ENCODE peak calls at places on chromosomes 11 and 22, in five cellular contexts. One of them, this sample, is unnamed.

GRCh38 chr22:38958359-38958943 is 1.0 kb downstream of the APOBEC3A start:
- DNase-seq in lower leg skin: no peak
- DNase-seq in DMS53: no peak
- DNase-seq in SJCRH30: no peak
- DNase-seq in stimulated activated CD4-positive, alpha-beta T cell treated with anti-CD3 and anti-CD28 coated beads, Interleukin-4, amount 100 ng/mL, for 1 hour: no peak
- DNase-seq in this sample: no peak

GRCh38 chr22:45649809-45650208 is 21.8 kb upstream of the ATXN10 start:
- DNase-seq in lower leg skin: peak; percentile 48
- DNase-seq in DMS53: no peak
- DNase-seq in SJCRH30: no peak
- DNase-seq in stimulated activated CD4-positive, alpha-beta T cell treated with anti-CD3 and anti-CD28 coated beads, Interleukin-4, amount 100 ng/mL, for 1 hour: no peak
- DNase-seq in this sample: no peak

GRCh38 chr11:33444835-33445594 is 187.8 kb downstream of the HIPK3 start:
- DNase-seq in lower leg skin: no peak
- DNase-seq in DMS53: no peak
- DNase-seq in SJCRH30: no peak
- DNase-seq in stimulated activated CD4-positive, alpha-beta T cell treated with anti-CD3 and anti-CD28 coated beads, Interleukin-4, amount 100 ng/mL, for 1 hour: no peak
- DNase-seq in this sample: no peak

GRCh38 chr11:123570939-123571590 is 83.4 kb downstream of the SCN3B start:
- DNase-seq in lower leg skin: no peak
- DNase-seq in DMS53: peak; percentile 22
- DNase-seq in SJCRH30: no peak
- DNase-seq in stimulated activated CD4-positive, alpha-beta T cell treated with anti-CD3 and anti-CD28 coated beads, Interleukin-4, amount 100 ng/mL, for 1 hour: no peak
- DNase-seq in this sample: no peak

GRCh38 chr11:128180446-128181089 is 406.8 kb downstream of the ETS1 start:
- DNase-seq in lower leg skin: no peak
- DNase-seq in DMS53: peak; percentile 66
- DNase-seq in SJCRH30: no peak
- DNase-seq in stimulated activated CD4-positive, alpha-beta T cell treated with anti-CD3 and anti-CD28 coated beads, Interleukin-4, amount 100 ng/mL, for 1 hour: no peak
- DNase-seq in this sample: no peak

GRCh38 chr11:1749020-1749758 is 1.2 kb downstream of the IFITM10 start:
- DNase-seq in lower leg skin: peak; percentile 85
- DNase-seq in DMS53: no peak
- DNase-seq in SJCRH30: no peak
- DNase-seq in stimulated activated CD4-positive, alpha-beta T cell treated with anti-CD3 and anti-CD28 coated beads, Interleukin-4, amount 100 ng/mL, for 1 hour: no peak
- DNase-seq in this sample: no peak

GRCh38 chr11:12799373-12799835 is 125.2 kb downstream of the TEAD1 start:
- DNase-seq in lower leg skin: no peak
- DNase-seq in DMS53: peak; percentile 27
- DNase-seq in SJCRH30: no peak
- DNase-seq in stimulated activated CD4-positive, alpha-beta T cell treated with anti-CD3 and anti-CD28 coated beads, Interleukin-4, amount 100 ng/mL, for 1 hour: no peak
- DNase-seq in this sample: no peak

GRCh38 chr11:30938801-30939200 is 352.6 kb upstream of the MPPED2 start:
- DNase-seq in lower leg skin: no peak
- DNase-seq in DMS53: no peak
- DNase-seq in SJCRH30: peak; percentile 9
- DNase-seq in stimulated activated CD4-positive, alpha-beta T cell treated with anti-CD3 and anti-CD28 coated beads, Interleukin-4, amount 100 ng/mL, for 1 hour: no peak
- DNase-seq in this sample: no peak

GRCh38 chr11:85941380-85941973 is 86.3 kb downstream of the CCDC83 start:
- DNase-seq in lower leg skin: no peak
- DNase-seq in DMS53: peak; percentile 88
- DNase-seq in SJCRH30: peak; percentile 72
- DNase-seq in stimulated activated CD4-positive, alpha-beta T cell treated with anti-CD3 and anti-CD28 coated beads, Interleukin-4, amount 100 ng/mL, for 1 hour: peak; percentile 13
- DNase-seq in this sample: peak; percentile 49

GRCh38 chr11:32870676-32871075 is 21.9 kb upstream of the QSER1 start:
- DNase-seq in lower leg skin: no peak
- DNase-seq in DMS53: peak; percentile 18
- DNase-seq in SJCRH30: peak; percentile 17
- DNase-seq in stimulated activated CD4-positive, alpha-beta T cell treated with anti-CD3 and anti-CD28 coated beads, Interleukin-4, amount 100 ng/mL, for 1 hour: peak; percentile 33
- DNase-seq in this sample: no peak

GRCh38 chr22:36321797-36322601 is 65.8 kb downstream of the MYH9 start:
- DNase-seq in lower leg skin: no peak
- DNase-seq in DMS53: no peak
- DNase-seq in SJCRH30: no peak
- DNase-seq in stimulated activated CD4-positive, alpha-beta T cell treated with anti-CD3 and anti-CD28 coated beads, Interleukin-4, amount 100 ng/mL, for 1 hour: no peak
- DNase-seq in this sample: no peak

GRCh38 chr11:45017329-45017728 is 66.6 kb upstream of the TP53I11 start:
- DNase-seq in lower leg skin: no peak
- DNase-seq in DMS53: no peak
- DNase-seq in SJCRH30: no peak
- DNase-seq in stimulated activated CD4-positive, alpha-beta T cell treated with anti-CD3 and anti-CD28 coated beads, Interleukin-4, amount 100 ng/mL, for 1 hour: no peak
- DNase-seq in this sample: no peak

GRCh38 chr11:64055077-64055476 is 19.3 kb downstream of the FLRT1 start:
- DNase-seq in lower leg skin: no peak
- DNase-seq in DMS53: no peak
- DNase-seq in SJCRH30: no peak
- DNase-seq in stimulated activated CD4-positive, alpha-beta T cell treated with anti-CD3 and anti-CD28 coated beads, Interleukin-4, amount 100 ng/mL, for 1 hour: no peak
- DNase-seq in this sample: no peak